ENCODE peak calls at places on chromosomes 7 and 10, in four cellular contexts. M is stimulated activated CD4-positive, alpha-beta T cell treated with anti-CD3 and anti-CD28 coated beads, Interleukin-2, amount 100 ng/mL, for 24 hours; Q is epithelial cell of prostate; D is effector CD4-positive, alpha-beta T cell. G is an unnamed sample.

GRCh38 chr10:32384185-32384584 is 37.2 kb upstream of the EPC1 start:
- DNase-seq in M (no peak), Q (no peak), D (no peak), G (no peak)

GRCh38 chr7:1727812-1728570 is 57.9 kb downstream of the ELFN1 start:
- DNase-seq in M (no peak), Q (no peak), D (no peak), G (no peak)

GRCh38 chr7:154186811-154187210 is 134.6 kb downstream of the DPP6 start:
- DNase-seq in M (no peak), Q (no peak), D (no peak), G (no peak)

GRCh38 chr7:83947260-83947659 is 247.3 kb downstream of the SEMA3A start:
- DNase-seq in M (peak), Q (no peak), D (no peak), G (no peak)

GRCh38 chr7:158284617-158285382 is 302.8 kb downstream of the PTPRN2 start:
- DNase-seq in M (no peak), Q (no peak), D (no peak), G (no peak)

GRCh38 chr7:24576171-24577052 is 3.2 kb downstream of the PALS2 start:
- DNase-seq in M (no peak), Q (no peak), D (no peak), G (no peak)

GRCh38 chr7:112088484-112089016 is 117.6 kb downstream of the DOCK4 start:
- DNase-seq in M (no peak), Q (no peak), D (no peak), G (no peak)

GRCh38 chr10:33819206-33819605 is 484.7 kb upstream of the NRP1 start:
- DNase-seq in M (no peak), Q (no peak), D (no peak), G (no peak)

GRCh38 chr7:4803397-4804241 is 28.2 kb downstream of the AP5Z1 start:
- DNase-seq in M (no peak), Q (no peak), D (no peak), G (no peak)

GRCh38 chr10:70540089-70540788 is 61.7 kb downstream of the PALD1 start:
- DNase-seq in M (peak), Q (no peak), D (no peak), G (no peak)

GRCh38 chr10:125692932-125693847 is 10.2 kb upstream of the TEX36 start:
- DNase-seq in M (no peak), Q (no peak), D (no peak), G (no peak)

GRCh38 chr7:34313289-34313688 is 344.7 kb upstream of the NPSR1 start:
- DNase-seq in M (no peak), Q (no peak), D (no peak), G (no peak)

GRCh38 chr10:108465871-108466641 is 1301.5 kb upstream of the SORCS1 start:
- DNase-seq in M (no peak), Q (no peak), D (no peak), G (no peak)

GRCh38 chr10:114957673-114958072 is 19.7 kb downstream of the TRUB1 start:
- DNase-seq in M (no peak), Q (no peak), D (no peak), G (no peak)

GRCh38 chr7:81501220-81501619 is 268.6 kb downstream of the HGF start:
- DNase-seq in M (no peak), Q (no peak), D (no peak), G (no peak)

GRCh38 chr7:11196143-11196542 is 222.5 kb downstream of the PHF14 start:
- DNase-seq in M (no peak), Q (no peak), D (no peak), G (no peak)

GRCh38 chr7:151775547-151776443 is 101.1 kb downstream of the PRKAG2 start:
- DNase-seq in M (no peak), Q (no peak), D (no peak), G (no peak)

GRCh38 chr10:71427246-71427645 is 30.5 kb downstream of the CDH23 start:
- DNase-seq in M (no peak), Q (no peak), D (no peak), G (no peak)

GRCh38 chr10:35876248-35876647 is 234.2 kb upstream of the FZD8 start:
- DNase-seq in M (no peak), Q (no peak), D (no peak), G (no peak)

GRCh38 chr10:132588301-132589013 is 50.9 kb downstream of the INPP5A start:
- DNase-seq in M (peak), Q (no peak), D (no peak), G (peak)

G was measured in stimulated activated naive B cell treated with anti-CD40 and anti-IgM and Interleukin-4, amounts not matched to agents 10 μg/mL and 1 μg/mL and 100 μg/mL, for 72 hours.